ENCODE peak calls at places on chromosomes 6 and 20, in four cellular contexts. H is A549, O is K562, C is HepG2. P is an unnamed sample.

GRCh38 chr6:46501136-46502089 is 10.2 kb upstream of the RCAN2 start:
- DNase-seq in H (no peak), O (no peak), C (no peak), P (no peak)

GRCh38 chr6:39210437-39210836 is 18.8 kb downstream of the KCNK5 start:
- DNase-seq in H (no peak), O (no peak), C (no peak), P (no peak)

GRCh38 chr6:157223486-157223885 is 99.8 kb downstream of the TMEM242 start:
- DNase-seq in H (no peak), O (no peak), C (no peak), P (no peak)

GRCh38 chr6:148225871-148226270 is 116.8 kb upstream of the SASH1 start:
- DNase-seq in H (no peak), O (no peak), C (no peak), P (no peak)

GRCh38 chr6:73455865-73456629 is 4.0 kb upstream of the CGAS start:
- DNase-seq in H (peak; percentile 12), O (no peak), C (peak; percentile 50), P (no peak)

GRCh38 chr6:44809256-44809655 is 421.8 kb downstream of the CDC5L start:
- DNase-seq in H (no peak), O (no peak), C (no peak), P (no peak)

GRCh38 chr6:134217516-134218140 is 100.3 kb downstream of the SGK1 start:
- DNase-seq in H (no peak), O (no peak), C (no peak), P (no peak)

GRCh38 chr20:44258226-44258890 is 11.2 kb downstream of the GDAP1L1 start:
- DNase-seq in H (no peak), O (no peak), C (no peak), P (no peak)

GRCh38 chr6:158531566-158531965 is 28.3 kb upstream of the TMEM181 start:
- DNase-seq in H (no peak), O (no peak), C (no peak), P (no peak)

GRCh38 chr20:59933849-59934585 is 580 bp upstream of the SYCP2 start:
- DNase-seq in H (peak; percentile 79), O (peak; percentile 86), C (peak; percentile 49), P (peak; percentile 56)

GRCh38 chr6:21598662-21599061 is 5.1 kb downstream of the SOX4 start:
- DNase-seq in H (no peak), O (no peak), C (no peak), P (peak; percentile 50)

GRCh38 chr6:55998586-55998985 is 123.2 kb upstream of the BMP5 start:
- DNase-seq in H (no peak), O (no peak), C (no peak), P (no peak)

GRCh38 chr6:127023001-127023778 is 95.3 kb upstream of the RSPO3 start:
- DNase-seq in H (peak; percentile 17), O (no peak), C (peak; percentile 93), P (no peak)

GRCh38 chr6:152428126-152428525 is 209.0 kb downstream of the SYNE1 start:
- DNase-seq in H (no peak), O (no peak), C (no peak), P (no peak)

GRCh38 chr6:71367763-71368162 is 79.2 kb downstream of the OGFRL1 start:
- DNase-seq in H (no peak), O (no peak), C (no peak), P (peak; percentile 50)

GRCh38 chr6:33313105-33313708 is 671 bp downstream of the TAPBP start:
- DNase-seq in H (no peak), O (peak; percentile 59), C (no peak), P (peak; percentile 49)

GRCh38 chr20:63309261-63310071 is 16.5 kb downstream of the COL20A1 start:
- DNase-seq in H (peak; percentile 45), O (peak; percentile 77), C (peak; percentile 41), P (peak; percentile 19)

GRCh38 chr6:134170844-134171243 is 118.4 kb upstream of the SLC2A12 start:
- DNase-seq in H (no peak), O (peak; percentile 17), C (no peak), P (no peak)

GRCh38 chr6:148335582-148335981 is 7.1 kb upstream of the SASH1 start:
- DNase-seq in H (peak; percentile 50), O (no peak), C (no peak), P (no peak)

GRCh38 chr6:5181494-5182287 is 79.1 kb downstream of the LYRM4 start:
- DNase-seq in H (peak; percentile 28), O (no peak), C (no peak), P (no peak)

GRCh38 chr6:43668151-43669028 is 19.2 kb downstream of the MRPS18A start:
- DNase-seq in H (peak; percentile 63), O (peak; percentile 91), C (peak; percentile 76), P (peak; percentile 73)

GRCh38 chr6:167736486-167737204 is 90.1 kb upstream of the AFDN start:
- DNase-seq in H (no peak), O (no peak), C (no peak), P (no peak)

GRCh38 chr20:64070244-64070993 is 7.4 kb downstream of the TCEA2 start:
- DNase-seq in H (no peak), O (no peak), C (no peak), P (no peak)

GRCh38 chr6:108105584-108105983 is 31.0 kb upstream of the OSTM1 start:
- DNase-seq in H (no peak), O (no peak), C (no peak), P (no peak)

GRCh38 chr20:64216036-64216435 is 39.5 kb upstream of the PCMTD2 start:
- DNase-seq in H (no peak), O (no peak), C (no peak), P (peak; percentile 18)

GRCh38 chr6:116417661-116418060 is 43.5 kb upstream of the CALHM6 start:
- DNase-seq in H (no peak), O (no peak), C (no peak), P (no peak)

GRCh38 chr6:145643760-145644159 is 91.6 kb downstream of the EPM2A start:
- DNase-seq in H (no peak), O (no peak), C (no peak), P (no peak)

GRCh38 chr6:36677059-36677749 is 1.3 kb upstream of the CDKN1A start:
- DNase-seq in H (no peak), O (no peak), C (peak; percentile 31), P (peak; percentile 37)

GRCh38 chr6:82067021-82067420 is 180.5 kb downstream of the IBTK start:
- DNase-seq in H (no peak), O (no peak), C (no peak), P (peak; percentile 73)

GRCh38 chr6:76814496-76815458 is 648.5 kb downstream of the HTR1B start:
- DNase-seq in H (no peak), O (no peak), C (no peak), P (no peak)

GRCh38 chr6:38688579-38689087 is 14.3 kb downstream of the GLO1 start:
- DNase-seq in H (no peak), O (no peak), C (peak; percentile 24), P (no peak)

GRCh38 chr6:129785081-129785755 is 75.2 kb upstream of the ARHGAP18 start:
- DNase-seq in H (no peak), O (no peak), C (no peak), P (no peak)

GRCh38 chr6:12012231-12012565 is at the start of gene HIVEP1:
- DNase-seq in H (no peak), O (no peak), C (no peak), P (no peak)
- TF ChIP-seq MYC in H (no peak), O (no peak), C (no peak), P (no peak)

DNA sequence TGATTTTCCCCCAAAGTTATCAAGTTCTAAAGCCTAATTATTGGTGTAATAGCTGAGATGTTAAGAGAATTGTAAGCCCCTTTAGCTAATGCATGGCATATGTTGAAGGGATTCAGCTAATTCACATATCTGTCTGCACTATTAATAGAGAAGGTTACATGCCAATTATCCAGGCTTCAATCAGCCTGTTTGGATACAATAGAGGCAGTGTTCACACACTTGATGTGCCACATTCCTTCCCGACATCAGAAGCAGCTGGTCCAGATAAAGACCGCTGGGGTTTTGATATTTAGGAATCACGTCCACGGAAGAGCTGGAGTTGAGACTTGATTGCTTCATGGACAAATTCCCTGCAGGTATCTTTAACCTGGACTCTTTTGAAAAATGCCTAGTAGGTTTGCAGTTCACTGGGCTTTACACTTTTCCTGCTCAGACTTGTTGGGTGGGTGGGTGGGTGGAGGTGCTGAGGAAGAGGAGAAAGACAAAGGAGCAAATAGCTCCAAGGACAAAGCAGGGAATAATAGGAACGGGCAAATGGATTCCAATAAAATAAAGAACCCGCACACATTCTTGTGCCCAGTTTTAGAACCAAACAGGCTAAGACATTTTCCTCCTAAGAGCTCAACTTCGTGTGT is 142.6 kb upstream of the ZNF217 start:
- DNase-seq in H (no peak), O (no peak), C (peak; percentile 55), P (no peak)
- TF ChIP-seq MYC in H (no peak), O (no peak), C (no peak), P (no peak)

DNA sequence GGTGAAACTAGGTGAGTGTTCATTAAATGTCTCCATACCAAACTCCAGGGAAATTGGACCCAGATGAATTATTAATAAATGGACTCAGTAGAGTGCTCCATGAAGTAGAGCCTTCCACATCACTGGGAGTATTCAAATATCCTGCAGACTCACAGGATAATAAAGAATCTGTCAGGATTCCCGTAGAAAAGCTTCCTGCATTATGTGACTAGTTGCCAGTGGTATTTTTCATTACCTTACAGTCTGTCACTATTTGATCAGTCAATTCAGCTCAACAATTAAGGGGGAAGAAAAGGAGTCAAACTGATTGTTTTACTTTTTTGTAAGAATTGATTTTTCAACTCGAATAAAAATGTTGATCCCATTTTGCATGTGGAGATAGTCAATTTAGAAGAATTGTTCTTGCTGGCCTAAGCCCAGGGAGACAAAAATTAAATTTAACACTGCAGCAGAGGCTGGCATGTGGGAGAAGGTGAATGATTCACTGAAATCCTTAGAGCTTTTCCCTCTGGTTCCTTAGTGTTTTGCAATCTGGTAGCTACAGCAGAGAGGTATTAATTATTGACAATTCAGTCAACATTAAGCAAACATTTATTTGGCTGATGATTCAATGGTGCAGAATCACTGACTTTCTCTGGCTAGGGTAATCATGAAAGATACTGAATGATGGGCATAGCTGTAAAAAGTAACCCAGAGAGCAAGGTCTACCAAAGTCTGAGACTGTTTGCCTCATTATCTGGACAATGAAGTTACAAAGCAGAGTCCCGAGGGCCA is 442.4 kb downstream of the CD83 start:
- DNase-seq in H (peak; percentile 82), O (no peak), C (no peak), P (no peak)
- TF ChIP-seq MYC in H (no peak), O (no peak), C (no peak), P (no peak)

DNA sequence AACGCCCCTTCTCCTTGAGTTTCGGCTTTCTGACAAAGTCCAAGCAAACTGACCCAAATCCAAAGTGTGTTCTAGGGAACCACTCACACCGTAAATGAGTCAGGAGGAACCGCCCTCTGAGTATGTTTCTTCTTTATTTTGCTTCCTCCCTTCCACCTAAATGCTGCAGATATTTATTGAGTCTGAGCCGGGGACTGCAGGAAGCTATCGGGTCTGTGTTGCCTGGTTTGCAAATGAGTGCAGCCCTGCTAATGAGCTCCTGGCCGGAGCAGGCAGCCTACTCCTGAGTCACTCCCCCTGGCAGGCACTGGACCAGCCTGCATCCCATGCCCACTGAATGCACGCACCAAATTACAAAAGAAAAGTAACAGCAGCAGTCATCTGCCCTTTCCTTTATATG is 323.6 kb upstream of the JARID2 start:
- DNase-seq in H (no peak), O (no peak), C (no peak), P (no peak)
- TF ChIP-seq MYC in H (no peak), O (no peak), C (no peak), P (no peak)

GRCh38 chr20:51457281-51457932 is 85.1 kb downstream of the NFATC2 start:
- DNase-seq in H (peak; percentile 76), O (no peak), C (no peak), P (peak; percentile 72)
- TF ChIP-seq MYC in H (no peak), O (no peak), C (no peak), P (no peak)

P was measured in endothelial cell of umbilical vein.